ENCODE peak calls at places on chromosomes 4 and X, in five cellular contexts. One of them, this sample, is unnamed.

GRCh38 chr4:17562157-17562556 is 14.8 kb upstream of the LAP3 start:
- DNase-seq in stimulated activated CD4-positive, alpha-beta T cell treated with anti-CD3 and anti-CD28 coated beads, Interleukin-15, amount 100 ng/mL, for 1 hour: no peak
- DNase-seq in Peyer's patch: no peak
- DNase-seq in NCI-H1092: no peak
- DNase-seq in activated T-helper 1 cell treated with anti-CD3 and anti-CD28 coated beads, Interleukin-12 subunit alpha, Interleukin-12 subunit beta, Interleukin-2, Interleukin-4 antibody, amounts not matched to agents 30 ng/mL and 10 ng/mL and 1 ng/mL, durations not matched to agents 14 hours and 24 hours and 36 hours: no peak
- DNase-seq in this sample: no peak

GRCh38 chr4:113435893-113436292 is 325.6 kb downstream of the CAMK2D start:
- DNase-seq in stimulated activated CD4-positive, alpha-beta T cell treated with anti-CD3 and anti-CD28 coated beads, Interleukin-15, amount 100 ng/mL, for 1 hour: no peak
- DNase-seq in Peyer's patch: no peak
- DNase-seq in NCI-H1092: no peak
- DNase-seq in activated T-helper 1 cell treated with anti-CD3 and anti-CD28 coated beads, Interleukin-12 subunit alpha, Interleukin-12 subunit beta, Interleukin-2, Interleukin-4 antibody, amounts not matched to agents 30 ng/mL and 10 ng/mL and 1 ng/mL, durations not matched to agents 14 hours and 24 hours and 36 hours: no peak
- DNase-seq in this sample: no peak

GRCh38 chr4:15182600-15183222 is 180.4 kb downstream of the CPEB2 start:
- DNase-seq in stimulated activated CD4-positive, alpha-beta T cell treated with anti-CD3 and anti-CD28 coated beads, Interleukin-15, amount 100 ng/mL, for 1 hour: no peak
- DNase-seq in Peyer's patch: no peak
- DNase-seq in NCI-H1092: no peak
- DNase-seq in activated T-helper 1 cell treated with anti-CD3 and anti-CD28 coated beads, Interleukin-12 subunit alpha, Interleukin-12 subunit beta, Interleukin-2, Interleukin-4 antibody, amounts not matched to agents 30 ng/mL and 10 ng/mL and 1 ng/mL, durations not matched to agents 14 hours and 24 hours and 36 hours: no peak
- DNase-seq in this sample: no peak

GRCh38 chrX:104270212-104270611 is 15.5 kb upstream of the ESX1 start:
- DNase-seq in stimulated activated CD4-positive, alpha-beta T cell treated with anti-CD3 and anti-CD28 coated beads, Interleukin-15, amount 100 ng/mL, for 1 hour: no peak
- DNase-seq in Peyer's patch: no peak
- DNase-seq in NCI-H1092: no peak
- DNase-seq in activated T-helper 1 cell treated with anti-CD3 and anti-CD28 coated beads, Interleukin-12 subunit alpha, Interleukin-12 subunit beta, Interleukin-2, Interleukin-4 antibody, amounts not matched to agents 30 ng/mL and 10 ng/mL and 1 ng/mL, durations not matched to agents 14 hours and 24 hours and 36 hours: no peak
- DNase-seq in this sample: no peak

GRCh38 chrX:136667446-136668168 is 19.6 kb downstream of the CD40LG start:
- DNase-seq in stimulated activated CD4-positive, alpha-beta T cell treated with anti-CD3 and anti-CD28 coated beads, Interleukin-15, amount 100 ng/mL, for 1 hour: no peak
- DNase-seq in Peyer's patch: no peak
- DNase-seq in NCI-H1092: no peak
- DNase-seq in activated T-helper 1 cell treated with anti-CD3 and anti-CD28 coated beads, Interleukin-12 subunit alpha, Interleukin-12 subunit beta, Interleukin-2, Interleukin-4 antibody, amounts not matched to agents 30 ng/mL and 10 ng/mL and 1 ng/mL, durations not matched to agents 14 hours and 24 hours and 36 hours: no peak
- DNase-seq in this sample: no peak

GRCh38 chr4:121449416-121449815 is 68.6 kb upstream of the QRFPR start:
- DNase-seq in stimulated activated CD4-positive, alpha-beta T cell treated with anti-CD3 and anti-CD28 coated beads, Interleukin-15, amount 100 ng/mL, for 1 hour: no peak
- DNase-seq in Peyer's patch: no peak
- DNase-seq in NCI-H1092: no peak
- DNase-seq in activated T-helper 1 cell treated with anti-CD3 and anti-CD28 coated beads, Interleukin-12 subunit alpha, Interleukin-12 subunit beta, Interleukin-2, Interleukin-4 antibody, amounts not matched to agents 30 ng/mL and 10 ng/mL and 1 ng/mL, durations not matched to agents 14 hours and 24 hours and 36 hours: no peak
- DNase-seq in this sample: no peak

GRCh38 chr4:153725811-153726154 is 34.0 kb downstream of the RNF175 start:
- DNase-seq in stimulated activated CD4-positive, alpha-beta T cell treated with anti-CD3 and anti-CD28 coated beads, Interleukin-15, amount 100 ng/mL, for 1 hour: no peak
- DNase-seq in Peyer's patch: no peak
- DNase-seq in NCI-H1092: no peak
- DNase-seq in activated T-helper 1 cell treated with anti-CD3 and anti-CD28 coated beads, Interleukin-12 subunit alpha, Interleukin-12 subunit beta, Interleukin-2, Interleukin-4 antibody, amounts not matched to agents 30 ng/mL and 10 ng/mL and 1 ng/mL, durations not matched to agents 14 hours and 24 hours and 36 hours: no peak
- DNase-seq in this sample: no peak

GRCh38 chr4:161554372-161554990 is 609.3 kb downstream of the FSTL5 start:
- DNase-seq in stimulated activated CD4-positive, alpha-beta T cell treated with anti-CD3 and anti-CD28 coated beads, Interleukin-15, amount 100 ng/mL, for 1 hour: no peak
- DNase-seq in Peyer's patch: no peak
- DNase-seq in NCI-H1092: no peak
- DNase-seq in activated T-helper 1 cell treated with anti-CD3 and anti-CD28 coated beads, Interleukin-12 subunit alpha, Interleukin-12 subunit beta, Interleukin-2, Interleukin-4 antibody, amounts not matched to agents 30 ng/mL and 10 ng/mL and 1 ng/mL, durations not matched to agents 14 hours and 24 hours and 36 hours: no peak
- DNase-seq in this sample: no peak

GRCh38 chr4:150217804-150218203 is 139.6 kb downstream of the DCLK2 start:
- DNase-seq in stimulated activated CD4-positive, alpha-beta T cell treated with anti-CD3 and anti-CD28 coated beads, Interleukin-15, amount 100 ng/mL, for 1 hour: no peak
- DNase-seq in Peyer's patch: no peak
- DNase-seq in NCI-H1092: peak; percentile 66
- DNase-seq in activated T-helper 1 cell treated with anti-CD3 and anti-CD28 coated beads, Interleukin-12 subunit alpha, Interleukin-12 subunit beta, Interleukin-2, Interleukin-4 antibody, amounts not matched to agents 30 ng/mL and 10 ng/mL and 1 ng/mL, durations not matched to agents 14 hours and 24 hours and 36 hours: no peak
- DNase-seq in this sample: no peak